ENCODE peak calls at places on chromosome 3, in nine cellular contexts. One of them, this sample, is unnamed. For H3K27me3 and H3K9me3, the result is how much of the 10 kb centered on the place peaks cover.

GRCh38 chr3:34668915-34669314 is 870.5 kb downstream of the PDCD6IP start:
- DNase-seq in astrocyte: no peak
- DNase-seq in Peyer's patch: no peak
- DNase-seq in adipocyte: no peak
- DNase-seq in lower lobe of right lung: no peak
- DNase-seq in left ventricle myocardium inferior: no peak
- DNase-seq in HCT116: no peak
- DNase-seq in right cardiac atrium: no peak
- DNase-seq in SK-N-SH: no peak
- DNase-seq in this sample: no peak

GRCh38 chr3:56323986-56324420 is 144.3 kb downstream of the ERC2 start:
- DNase-seq in astrocyte: peak
- DNase-seq in SK-N-SH: no peak
- DNase-seq in left ventricle myocardium inferior: no peak
- DNase-seq in HCT116: no peak
- DNase-seq in lower lobe of right lung: no peak
- DNase-seq in Peyer's patch: no peak
- DNase-seq in adipocyte: peak
- DNase-seq in right cardiac atrium: no peak
- DNase-seq in this sample: peak

GRCh38 chr3:17399586-17399985 is 342.8 kb downstream of the TBC1D5 start:
- DNase-seq in SK-N-SH: no peak
- DNase-seq in right cardiac atrium: no peak
- DNase-seq in astrocyte: no peak
- DNase-seq in Peyer's patch: no peak
- DNase-seq in left ventricle myocardium inferior: no peak
- DNase-seq in HCT116: no peak
- DNase-seq in adipocyte: no peak
- DNase-seq in lower lobe of right lung: no peak
- DNase-seq in this sample: no peak

GRCh38 chr3:15495461-15496340 is 25.8 kb downstream of the COLQ start:
- DNase-seq in Peyer's patch: no peak
- DNase-seq in HCT116: no peak
- DNase-seq in left ventricle myocardium inferior: no peak
- DNase-seq in astrocyte: no peak
- DNase-seq in right cardiac atrium: no peak
- DNase-seq in SK-N-SH: no peak
- DNase-seq in lower lobe of right lung: no peak
- DNase-seq in adipocyte: no peak
- DNase-seq in this sample: no peak

GRCh38 chr3:59052803-59053411 is 3.1 kb upstream of the CFAP20DC start:
- DNase-seq in SK-N-SH: peak
- DNase-seq in right cardiac atrium: no peak
- DNase-seq in HCT116: peak
- DNase-seq in Peyer's patch: no peak
- DNase-seq in astrocyte: peak
- DNase-seq in left ventricle myocardium inferior: no peak
- DNase-seq in lower lobe of right lung: no peak
- DNase-seq in adipocyte: peak
- DNase-seq in this sample: no peak

GRCh38 chr3:127405791-127406190 is 117.9 kb upstream of the PRR20G start:
- DNase-seq in Peyer's patch: no peak
- DNase-seq in left ventricle myocardium inferior: no peak
- DNase-seq in lower lobe of right lung: no peak
- DNase-seq in SK-N-SH: no peak
- DNase-seq in right cardiac atrium: no peak
- DNase-seq in HCT116: no peak
- DNase-seq in adipocyte: no peak
- DNase-seq in astrocyte: no peak
- DNase-seq in this sample: no peak

GRCh38 chr3:113897373-113897777 is 50.4 kb upstream of the ZDHHC23 start:
- DNase-seq in astrocyte: no peak
- DNase-seq in SK-N-SH: no peak
- DNase-seq in right cardiac atrium: no peak
- DNase-seq in adipocyte: no peak
- DNase-seq in lower lobe of right lung: no peak
- DNase-seq in HCT116: peak
- DNase-seq in left ventricle myocardium inferior: no peak
- DNase-seq in Peyer's patch: no peak
- DNase-seq in this sample: no peak

GRCh38 chr3:49967307-49967706 is 27.4 kb downstream of the RBM6 start:
- DNase-seq in HCT116: no peak
- DNase-seq in lower lobe of right lung: no peak
- DNase-seq in Peyer's patch: no peak
- DNase-seq in adipocyte: peak
- DNase-seq in left ventricle myocardium inferior: no peak
- DNase-seq in SK-N-SH: no peak
- DNase-seq in right cardiac atrium: no peak
- DNase-seq in astrocyte: peak
- DNase-seq in this sample: no peak

GRCh38 chr3:54120657-54121403 is 1.5 kb upstream of the CACNA2D3 start:
- DNase-seq in right cardiac atrium: peak
- DNase-seq in astrocyte: peak
- DNase-seq in adipocyte: peak
- DNase-seq in lower lobe of right lung: peak
- DNase-seq in HCT116: no peak
- DNase-seq in Peyer's patch: no peak
- DNase-seq in SK-N-SH: peak
- DNase-seq in left ventricle myocardium inferior: no peak
- DNase-seq in this sample: no peak
- H3K4me3 ChIP-seq in right cardiac atrium: peak
- H3K4me3 ChIP-seq in astrocyte: no peak
- H3K4me3 ChIP-seq in adipocyte: no peak
- H3K4me3 ChIP-seq in lower lobe of right lung: peak
- H3K4me3 ChIP-seq in HCT116: no peak
- H3K4me3 ChIP-seq in Peyer's patch: no peak
- H3K4me3 ChIP-seq in SK-N-SH: no peak
- H3K4me3 ChIP-seq in left ventricle myocardium inferior: peak
- H3K4me3 ChIP-seq in this sample: no peak

GRCh38 chr3:100574536-100574935 is 34.9 kb upstream of the ADGRG7 start:
- DNase-seq in HCT116: no peak
- DNase-seq in adipocyte: no peak
- DNase-seq in right cardiac atrium: no peak
- DNase-seq in SK-N-SH: no peak
- DNase-seq in lower lobe of right lung: no peak
- DNase-seq in Peyer's patch: no peak
- DNase-seq in astrocyte: no peak
- DNase-seq in left ventricle myocardium inferior: no peak
- DNase-seq in this sample: no peak
- H3K27me3 ChIP-seq in HCT116: under half
- H3K27me3 ChIP-seq in adipocyte: under half
- H3K27me3 ChIP-seq in right cardiac atrium: under half
- H3K27me3 ChIP-seq in SK-N-SH: under half
- H3K27me3 ChIP-seq in lower lobe of right lung: under half
- H3K27me3 ChIP-seq in Peyer's patch: under half
- H3K27me3 ChIP-seq in astrocyte: under half
- H3K27me3 ChIP-seq in left ventricle myocardium inferior: under half
- H3K27me3 ChIP-seq in this sample: under half

GRCh38 chr3:44596631-44597030 is 11.9 kb downstream of the ZNF660 start:
- DNase-seq in Peyer's patch: no peak
- DNase-seq in HCT116: no peak
- DNase-seq in lower lobe of right lung: no peak
- DNase-seq in adipocyte: peak
- DNase-seq in SK-N-SH: no peak
- DNase-seq in astrocyte: no peak
- DNase-seq in right cardiac atrium: no peak
- DNase-seq in left ventricle myocardium inferior: no peak
- DNase-seq in this sample: no peak
- H3K9me3 ChIP-seq in Peyer's patch: under half
- H3K9me3 ChIP-seq in HCT116: under half
- H3K9me3 ChIP-seq in lower lobe of right lung: under half
- H3K9me3 ChIP-seq in adipocyte: under half
- H3K9me3 ChIP-seq in SK-N-SH: under half
- H3K9me3 ChIP-seq in astrocyte: under half
- H3K9me3 ChIP-seq in right cardiac atrium: under half
- H3K9me3 ChIP-seq in left ventricle myocardium inferior: half or more
- H3K9me3 ChIP-seq in this sample: under half

GRCh38 chr3:14377044-14377837 is 25.2 kb upstream of the SLC6A6 start:
- DNase-seq in adipocyte: no peak
- DNase-seq in right cardiac atrium: no peak
- DNase-seq in HCT116: no peak
- DNase-seq in left ventricle myocardium inferior: no peak
- DNase-seq in astrocyte: no peak
- DNase-seq in lower lobe of right lung: no peak
- DNase-seq in SK-N-SH: no peak
- DNase-seq in Peyer's patch: no peak
- DNase-seq in this sample: no peak
- H3K4me3 ChIP-seq in adipocyte: no peak
- H3K4me3 ChIP-seq in right cardiac atrium: no peak
- H3K4me3 ChIP-seq in HCT116: no peak
- H3K4me3 ChIP-seq in left ventricle myocardium inferior: no peak
- H3K4me3 ChIP-seq in astrocyte: no peak
- H3K4me3 ChIP-seq in lower lobe of right lung: no peak
- H3K4me3 ChIP-seq in SK-N-SH: no peak
- H3K4me3 ChIP-seq in Peyer's patch: no peak
- H3K4me3 ChIP-seq in this sample: no peak

This sample was measured in SJSA1.